ENCODE peak calls at places on chromosomes 1 and 21, in four cellular contexts. L is left lung, S is prostate gland, X is GM23248. Z is an unnamed sample.

GRCh38 chr1:242189591-242189990 is 190.7 kb upstream of the MAP1LC3C start:
- DNase-seq in L (no peak), S (no peak), X (no peak), Z (peak; percentile 38)

GRCh38 chr21:32349333-32349944 is 43.4 kb downstream of the URB1 start:
- DNase-seq in L (no peak), S (no peak), X (no peak), Z (no peak)

GRCh38 chr1:5722635-5723157 is 269.5 kb downstream of the NPHP4 start:
- DNase-seq in L (no peak), S (no peak), X (no peak), Z (no peak)

GRCh38 chr1:108767115-108767514 is 20.6 kb downstream of the STXBP3 start:
- DNase-seq in L (no peak), S (no peak), X (no peak), Z (no peak)

GRCh38 chr1:87140831-87141540 is 187.7 kb upstream of the LMO4 start:
- DNase-seq in L (no peak), S (no peak), X (peak; percentile 47), Z (no peak)

GRCh38 chr1:101884621-101885020 is 112.1 kb downstream of the OLFM3 start:
- DNase-seq in L (no peak), S (no peak), X (no peak), Z (no peak)

GRCh38 chr1:84433253-84434080 is 35.2 kb downstream of the DNASE2B start:
- DNase-seq in L (no peak), S (peak; percentile 63), X (peak; percentile 81), Z (peak; percentile 46)

GRCh38 chr1:228333739-228334115 is 72.9 kb downstream of the TRIM11 start:
- DNase-seq in L (no peak), S (no peak), X (no peak), Z (no peak)

GRCh38 chr1:110600716-110601115 is 5.4 kb downstream of the KCNA2 start:
- DNase-seq in L (no peak), S (no peak), X (no peak), Z (no peak)

GRCh38 chr21:44899768-44900558 is 20.7 kb downstream of the ITGB2 start:
- DNase-seq in L (peak; percentile 74), S (no peak), X (no peak), Z (no peak)

GRCh38 chr1:153386500-153386901 is 4.4 kb downstream of the S100A8 start:
- DNase-seq in L (no peak), S (no peak), X (no peak), Z (no peak)

GRCh38 chr1:85734961-85735360 is 26.7 kb upstream of the ZNHIT6 start:
- DNase-seq in L (no peak), S (no peak), X (no peak), Z (no peak)

GRCh38 chr1:209601809-209602657 is 18.5 kb downstream of the CAMK1G start:
- DNase-seq in L (no peak), S (peak; percentile 22), X (peak; percentile 69), Z (peak; percentile 61)

GRCh38 chr1:112798293-112798692 is 83.2 kb upstream of the PPM1J start:
- DNase-seq in L (no peak), S (no peak), X (no peak), Z (no peak)

GRCh38 chr1:166484871-166485270 is 318.1 kb upstream of the FAM78B start:
- DNase-seq in L (no peak), S (no peak), X (no peak), Z (no peak)

GRCh38 chr1:68168545-68169065 is 63.7 kb downstream of the WLS start:
- DNase-seq in L (no peak), S (no peak), X (no peak), Z (no peak)

GRCh38 chr1:94542088-94542671 is 621 bp upstream of the F3 start:
- DNase-seq in L (peak; percentile 81), S (no peak), X (peak; percentile 72), Z (peak; percentile 54)

GRCh38 chr1:78055565-78056132 is 9.9 kb downstream of the GIPC2 start:
- DNase-seq in L (no peak), S (no peak), X (no peak), Z (no peak)

GRCh38 chr1:19463204-19463803 is 22.0 kb downstream of the CAPZB start:
- DNase-seq in L (no peak), S (no peak), X (no peak), Z (peak; percentile 28)

GRCh38 chr1:54997711-54997986 is 1.1 kb upstream of the BSND start:
- DNase-seq in L (no peak), S (no peak), X (no peak), Z (peak; percentile 86)

GRCh38 chr1:224707849-224708725 is 92.0 kb downstream of the CNIH3 start:
- DNase-seq in L (no peak), S (no peak), X (peak; percentile 84), Z (no peak)

GRCh38 chr1:45542591-45542990 is 8.0 kb upstream of the AKR1A1 start:
- DNase-seq in L (no peak), S (no peak), X (no peak), Z (no peak)

GRCh38 chr1:172352435-172352834 is 68.0 kb upstream of the C1orf105 start:
- DNase-seq in L (no peak), S (no peak), X (peak; percentile 56), Z (no peak)

GRCh38 chr1:18350783-18351182 is 129.9 kb upstream of the KLHDC7A start:
- DNase-seq in L (no peak), S (no peak), X (no peak), Z (no peak)
- H3K27me3 ChIP-seq in L (no peaks in the 10 kb centered on the region), S (peaks cover 17% of the 10 kb centered on the region), X (no peaks in the 10 kb centered on the region), Z (no peaks in the 10 kb centered on the region)

GRCh38 chr21:34201441-34201838 is 128.1 kb downstream of the MRPS6 start:
- DNase-seq in L (no peak), S (no peak), X (no peak), Z (no peak)

GRCh38 chr21:34200288-34200905 is 127.0 kb downstream of the MRPS6 start:
- DNase-seq in L (no peak), S (no peak), X (no peak), Z (no peak)

GRCh38 chr21:34199121-34199910 is 125.9 kb downstream of the MRPS6 start:
- DNase-seq in L (no peak), S (no peak), X (no peak), Z (no peak)

GRCh38 chr21:34202553-34203332 is 129.4 kb downstream of the MRPS6 start:
- DNase-seq in L (peak; percentile 91), S (no peak), X (no peak), Z (peak; percentile 73)

DNA sequence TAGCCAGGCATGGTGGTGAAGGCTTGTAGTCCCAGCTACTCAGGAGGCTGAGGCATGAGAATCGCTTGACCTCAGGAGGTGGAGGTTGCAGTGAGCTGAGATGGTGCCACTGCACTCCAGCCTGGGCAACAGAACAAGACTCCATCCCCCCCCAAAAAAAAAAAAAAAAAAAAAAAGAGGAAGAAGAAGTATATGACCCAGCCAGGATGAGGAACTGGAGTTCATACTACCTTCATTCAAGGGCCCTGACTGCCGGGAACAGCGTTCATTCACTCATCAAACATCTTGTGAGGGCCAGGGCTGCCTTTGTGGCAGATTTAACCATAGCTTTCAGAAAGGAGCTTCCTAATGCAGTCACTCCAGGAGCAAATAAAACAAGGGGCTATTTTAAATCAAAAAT is 127.6 kb downstream of the MRPS6 start:
- DNase-seq in L (no peak), S (no peak), X (no peak), Z (no peak)
- H3K4me3 ChIP-seq in L (no peak overlapping the region), S (no peak overlapping the region), X (no peak overlapping the region), Z (no peak overlapping the region)

GRCh38 chr1:244862354-244862698 is 2.0 kb downstream of the HNRNPU start:
- DNase-seq in L (no peak), S (no peak), X (peak; percentile 49), Z (no peak)
- H3K36me3 ChIP-seq in L (no peaks in the 10 kb centered on the region), S (peaks cover 8% of the 10 kb centered on the region), X (peaks cover 45% of the 10 kb centered on the region), Z (peaks cover 35% of the 10 kb centered on the region)

DNA sequence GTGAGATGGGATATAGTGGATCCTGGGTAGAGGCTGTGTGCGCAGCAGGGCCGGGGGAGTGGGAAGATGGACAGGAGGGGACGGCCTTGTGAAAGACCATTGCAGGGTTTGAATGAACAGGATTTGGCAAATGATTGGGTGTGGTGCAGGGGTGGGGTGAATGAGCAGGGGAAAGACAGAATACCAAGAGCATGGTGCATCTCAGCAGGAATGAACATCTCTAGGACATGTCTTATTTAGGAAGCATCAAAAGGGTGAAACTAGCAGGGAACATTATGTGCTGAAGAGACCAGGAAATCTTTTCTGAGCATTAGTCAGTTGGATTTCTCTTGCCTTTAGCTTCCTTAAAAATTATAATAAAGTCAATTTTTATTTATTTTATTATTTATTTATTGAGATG is 60.6 kb upstream of the SLC2A1 start:
- DNase-seq in L (no peak), S (no peak), X (no peak), Z (no peak)
- H3K27me3 ChIP-seq in L (no peaks in the 10 kb centered on the region), S (no peaks in the 10 kb centered on the region), X (peaks cover 30% of the 10 kb centered on the region), Z (no peaks in the 10 kb centered on the region)

GRCh38 chr21:38498057-38498833 is at the start of gene ERG:
- DNase-seq in L (peak; percentile 80), S (no peak), X (no peak), Z (no peak)
- H3K4me3 ChIP-seq in L (peak within 1 kb of the TSS; percentile 35), S (no peak within 1 kb of the TSS), X (no peak within 1 kb of the TSS), Z (no peak within 1 kb of the TSS)

Z was measured in H7.